ENCODE peak calls at places on chromosomes 11 and 22, in nine cellular contexts. One of them, this sample, is unnamed.

GRCh38 chr22:22022255-22022840 is 39.8 kb upstream of the TOP3B start:
- DNase-seq in NCI-H1105 treated with DMSO at 0.1 percent for 48 hours: no peak
- DNase-seq in iPS-NIHi11: no peak
- DNase-seq in fibroblast of pulmonary artery: no peak
- DNase-seq in NB4: no peak
- DNase-seq in kidney glomerular epithelial cell: no peak
- DNase-seq in GM12891: no peak
- DNase-seq in COR-L47: no peak
- DNase-seq in memory B cell: no peak
- DNase-seq in this sample: no peak

GRCh38 chr11:2432171-2432621 is 12.1 kb downstream of the TRPM5 start:
- DNase-seq in NCI-H1105 treated with DMSO at 0.1 percent for 48 hours: no peak
- DNase-seq in iPS-NIHi11: no peak
- DNase-seq in fibroblast of pulmonary artery: no peak
- DNase-seq in NB4: no peak
- DNase-seq in kidney glomerular epithelial cell: no peak
- DNase-seq in GM12891: no peak
- DNase-seq in COR-L47: no peak
- DNase-seq in memory B cell: no peak
- DNase-seq in this sample: no peak

GRCh38 chr11:46497498-46497897 is 96.3 kb downstream of the AMBRA1 start:
- DNase-seq in NCI-H1105 treated with DMSO at 0.1 percent for 48 hours: no peak
- DNase-seq in iPS-NIHi11: no peak
- DNase-seq in fibroblast of pulmonary artery: no peak
- DNase-seq in NB4: no peak
- DNase-seq in kidney glomerular epithelial cell: no peak
- DNase-seq in GM12891: no peak
- DNase-seq in COR-L47: no peak
- DNase-seq in memory B cell: no peak
- DNase-seq in this sample: no peak

GRCh38 chr11:13440100-13440855 is 22.7 kb downstream of the BTBD10 start:
- DNase-seq in NCI-H1105 treated with DMSO at 0.1 percent for 48 hours: peak; percentile 4
- DNase-seq in iPS-NIHi11: peak; percentile 29
- DNase-seq in fibroblast of pulmonary artery: peak; percentile 96
- DNase-seq in NB4: no peak
- DNase-seq in kidney glomerular epithelial cell: peak; percentile 81
- DNase-seq in GM12891: no peak
- DNase-seq in COR-L47: peak; percentile 19
- DNase-seq in memory B cell: no peak
- DNase-seq in this sample: peak; percentile 80

GRCh38 chr11:133747409-133747808 is 97.9 kb downstream of the SPATA19 start:
- DNase-seq in NCI-H1105 treated with DMSO at 0.1 percent for 48 hours: no peak
- DNase-seq in iPS-NIHi11: no peak
- DNase-seq in fibroblast of pulmonary artery: no peak
- DNase-seq in NB4: no peak
- DNase-seq in kidney glomerular epithelial cell: no peak
- DNase-seq in GM12891: no peak
- DNase-seq in COR-L47: no peak
- DNase-seq in memory B cell: no peak
- DNase-seq in this sample: no peak

GRCh38 chr22:27174970-27175369 is 517.6 kb downstream of the MIAT start:
- DNase-seq in NCI-H1105 treated with DMSO at 0.1 percent for 48 hours: no peak
- DNase-seq in iPS-NIHi11: no peak
- DNase-seq in fibroblast of pulmonary artery: no peak
- DNase-seq in NB4: no peak
- DNase-seq in kidney glomerular epithelial cell: no peak
- DNase-seq in GM12891: no peak
- DNase-seq in COR-L47: no peak
- DNase-seq in memory B cell: no peak
- DNase-seq in this sample: no peak

GRCh38 chr11:76265771-76266241 is 59.5 kb upstream of the WNT11 start:
- DNase-seq in NCI-H1105 treated with DMSO at 0.1 percent for 48 hours: no peak
- DNase-seq in iPS-NIHi11: no peak
- DNase-seq in fibroblast of pulmonary artery: no peak
- DNase-seq in NB4: no peak
- DNase-seq in kidney glomerular epithelial cell: no peak
- DNase-seq in GM12891: no peak
- DNase-seq in COR-L47: no peak
- DNase-seq in memory B cell: no peak
- DNase-seq in this sample: no peak

GRCh38 chr22:49749885-49750510 is 77.7 kb downstream of the BRD1 start:
- DNase-seq in NCI-H1105 treated with DMSO at 0.1 percent for 48 hours: no peak
- DNase-seq in iPS-NIHi11: peak; percentile 9
- DNase-seq in fibroblast of pulmonary artery: no peak
- DNase-seq in NB4: no peak
- DNase-seq in kidney glomerular epithelial cell: no peak
- DNase-seq in GM12891: no peak
- DNase-seq in COR-L47: no peak
- DNase-seq in memory B cell: no peak
- DNase-seq in this sample: no peak

GRCh38 chr11:77126861-77127673 is 979 bp upstream of the MYO7A start:
- DNase-seq in NCI-H1105 treated with DMSO at 0.1 percent for 48 hours: peak; percentile 47
- DNase-seq in iPS-NIHi11: peak; percentile 86
- DNase-seq in fibroblast of pulmonary artery: peak; percentile 52
- DNase-seq in NB4: peak; percentile 53
- DNase-seq in kidney glomerular epithelial cell: no peak
- DNase-seq in GM12891: peak; percentile 79
- DNase-seq in COR-L47: peak; percentile 67
- DNase-seq in memory B cell: peak; percentile 66
- DNase-seq in this sample: peak; percentile 70

GRCh38 chr11:80024119-80024518 is 583.3 kb upstream of the TENM4 start:
- DNase-seq in NCI-H1105 treated with DMSO at 0.1 percent for 48 hours: no peak
- DNase-seq in iPS-NIHi11: no peak
- DNase-seq in fibroblast of pulmonary artery: no peak
- DNase-seq in NB4: no peak
- DNase-seq in kidney glomerular epithelial cell: no peak
- DNase-seq in GM12891: no peak
- DNase-seq in COR-L47: no peak
- DNase-seq in memory B cell: no peak
- DNase-seq in this sample: no peak

GRCh38 chr11:66015936-66016792 is 4.4 kb downstream of the CST6 start:
- DNase-seq in NCI-H1105 treated with DMSO at 0.1 percent for 48 hours: no peak
- DNase-seq in iPS-NIHi11: no peak
- DNase-seq in fibroblast of pulmonary artery: no peak
- DNase-seq in NB4: no peak
- DNase-seq in kidney glomerular epithelial cell: no peak
- DNase-seq in GM12891: no peak
- DNase-seq in COR-L47: no peak
- DNase-seq in memory B cell: no peak
- DNase-seq in this sample: no peak